ENCODE peak calls at places on chromosomes 2 and 18, in five cellular contexts. Q, M, Z, I and L are unnamed samples.

GRCh38 chr2:29423267-29423666 is 308.1 kb downstream of the CLIP4 start:
- DNase-seq in Z (no peak), I (no peak), M (no peak), Q (no peak), L (no peak)

GRCh38 chr2:175892046-175892445 is 110.0 kb downstream of the LNPK start:
- DNase-seq in Z (no peak), M (no peak), I (no peak), Q (no peak), L (no peak)

GRCh38 chr2:58539973-58540372 is 298.8 kb upstream of the FANCL start:
- DNase-seq in Z (no peak), M (no peak), I (no peak), Q (no peak), L (no peak)

GRCh38 chr18:79924814-79925655 is 26.4 kb downstream of the SLC66A2 start:
- DNase-seq in Q (no peak), Z (peak; percentile 21), M (no peak), I (peak; percentile 63), L (no peak)

GRCh38 chr2:183868153-183868552 is 730.2 kb upstream of the ZNF804A start:
- DNase-seq in Q (no peak), I (no peak), M (no peak), Z (no peak), L (no peak)

GRCh38 chr2:187169108-187169713 is 278.8 kb downstream of the CALCRL start:
- DNase-seq in Q (no peak), I (no peak), Z (no peak), M (no peak), L (peak; percentile 19)

GRCh38 chr2:146817613-146818012 is 1027.2 kb upstream of the ACVR2A start:
- DNase-seq in Z (no peak), M (no peak), I (no peak), Q (no peak), L (no peak)

GRCh38 chr2:26786207-26787023 is 559 bp downstream of the CENPA start:
- DNase-seq in I (peak; percentile 75), M (no peak), Q (no peak), Z (no peak), L (no peak)

GRCh38 chr2:16044946-16045456 is 104.7 kb downstream of the MYCN start:
- DNase-seq in Z (no peak), I (no peak), Q (no peak), M (no peak), L (no peak)

DNA sequence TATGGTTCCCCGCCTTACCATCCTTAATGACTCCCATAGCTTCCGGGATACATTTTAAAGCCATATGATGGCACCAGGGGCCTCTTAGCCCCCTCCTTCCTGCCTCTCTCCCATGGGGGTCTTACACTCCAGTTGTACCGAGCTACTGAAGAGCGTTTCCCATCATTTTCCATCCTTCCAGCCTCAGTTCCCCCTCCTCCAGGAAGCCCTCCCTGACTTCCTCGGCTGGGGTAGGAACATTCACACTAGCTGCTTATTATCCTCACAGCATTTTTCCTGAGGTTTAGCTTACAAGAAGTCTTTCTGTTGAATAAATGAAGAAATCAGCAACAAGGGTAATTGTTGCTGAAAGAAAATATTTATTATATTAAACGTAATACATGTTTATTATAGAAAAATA is 41.1 kb downstream of the LRRFIP1 start:
- DNase-seq in I (no peak), Z (no peak), M (no peak), Q (no peak), L (no peak)
- H3K4me1 ChIP-seq in I (peaks cover 14% of the 10 kb centered on the region), Z (peaks cover 37% of the 10 kb centered on the region), M (peaks cover 10% of the 10 kb centered on the region), Q (peaks cover 4% of the 10 kb centered on the region), L (peaks cover 16% of the 10 kb centered on the region)

DNA sequence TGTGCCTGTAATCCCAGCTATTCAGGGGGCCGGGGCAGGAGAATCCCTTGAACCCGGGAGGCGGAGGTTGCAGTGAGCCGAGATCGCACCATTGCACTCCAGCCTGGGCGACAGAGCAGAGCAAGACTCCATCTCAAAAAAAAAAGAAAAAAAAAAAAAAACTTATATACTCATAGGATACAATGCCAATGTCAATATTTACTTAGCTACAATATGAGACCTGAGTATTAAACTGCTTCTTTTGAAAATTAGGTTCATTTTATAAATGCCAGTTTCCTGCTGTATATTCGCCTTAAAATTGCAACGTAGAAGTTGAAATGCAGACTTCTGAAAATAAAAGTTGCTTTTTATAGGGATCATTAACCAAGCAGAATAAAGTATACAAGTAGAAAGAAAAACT is 2.3 kb downstream of the SLC35F5 start:
- DNase-seq in M (no peak), I (no peak), Q (no peak), Z (no peak), L (no peak)
- H3K4me3 ChIP-seq in M (no peak overlapping the region), I (peak overlapping the region; percentile 98), Q (no peak overlapping the region), Z (no peak overlapping the region), L (no peak overlapping the region)

GRCh38 chr2:98907966-98908905 is 27.8 kb downstream of the CRACDL start:
- DNase-seq in Z (peak; percentile 46), I (peak; percentile 19), M (no peak), Q (no peak), L (no peak)
- H3K4me1 ChIP-seq in Z (peaks cover 52% of the 10 kb centered on the region), I (peaks cover 34% of the 10 kb centered on the region), M (no peaks in the 10 kb centered on the region), Q (peaks cover 40% of the 10 kb centered on the region), L (peaks cover 16% of the 10 kb centered on the region)

GRCh38 chr2:103462712-103463111 is 700.9 kb downstream of the TMEM182 start:
- DNase-seq in M (no peak), Z (no peak), I (no peak), Q (no peak), L (no peak)
- H3K4me3 ChIP-seq in M (no peak overlapping the region), Z (no peak overlapping the region), I (no peak overlapping the region), Q (no peak overlapping the region), L (no peak overlapping the region)

DNA sequence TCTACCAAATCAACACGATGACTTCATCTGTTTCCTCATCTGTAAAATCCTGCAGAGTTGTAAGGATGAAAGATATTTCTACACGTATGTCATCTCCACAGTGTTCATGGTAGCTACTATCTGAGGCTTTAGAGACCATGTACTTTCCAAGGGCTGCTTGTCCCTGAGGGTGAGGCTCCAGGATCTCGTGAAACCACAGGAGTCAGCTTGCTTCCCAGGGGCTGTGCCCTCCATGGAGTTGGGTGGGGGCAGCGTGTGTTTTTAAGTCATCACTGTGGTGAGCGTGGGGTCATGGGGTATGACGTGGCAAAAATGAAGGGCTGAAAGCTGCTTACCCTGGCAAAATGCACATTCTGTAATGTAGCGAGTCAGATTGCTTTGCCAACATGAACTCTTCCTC is 81.6 kb downstream of the ASAP2 start:
- DNase-seq in Q (no peak), Z (no peak), I (no peak), M (no peak), L (no peak)
- H3K4me1 ChIP-seq in Q (peaks cover 55% of the 10 kb centered on the region), Z (peaks cover 46% of the 10 kb centered on the region), I (no peaks in the 10 kb centered on the region), M (no peaks in the 10 kb centered on the region), L (no peaks in the 10 kb centered on the region)